ENCODE peak calls at places on chromosomes 13 and 19, in four cellular contexts. Z, G, L and D are unnamed samples.

GRCh38 chr19:50725218-50725931 is 2.2 kb downstream of the CLEC11A start:
- DNase-seq in Z (no peak), G (no peak), L (no peak), D (no peak)

GRCh38 chr13:27663947-27664346 is 42.3 kb downstream of the POLR1D start:
- DNase-seq in Z (peak), G (no peak), L (no peak), D (no peak)

GRCh38 chr13:84844473-84844872 is 954.7 kb downstream of the SLITRK6 start:
- DNase-seq in Z (no peak), G (peak), L (no peak), D (peak)

GRCh38 chr19:53086949-53087348 is 16.3 kb downstream of the ZNF160 start:
- DNase-seq in Z (no peak), G (no peak), L (no peak), D (no peak)

GRCh38 chr13:113034451-113035208 is 65.6 kb downstream of the MCF2L start:
- DNase-seq in Z (peak), G (peak), L (peak), D (peak)

GRCh38 chr19:57648336-57649003 is 15.5 kb downstream of the ZNF211 start:
- DNase-seq in Z (no peak), G (no peak), L (peak), D (no peak)

GRCh38 chr19:48290341-48290922 is 20.6 kb downstream of the ZNF114 start:
- DNase-seq in Z (peak), G (peak), L (peak), D (peak)

GRCh38 chr13:24097064-24097463 is 63.5 kb upstream of the SPATA13 start:
- DNase-seq in Z (no peak), G (no peak), L (no peak), D (peak)

GRCh38 chr13:110907951-110908898 is 6.6 kb downstream of the ANKRD10 start:
- DNase-seq in Z (peak), G (no peak), L (no peak), D (peak)

GRCh38 chr19:6604906-6605305 is 14.0 kb upstream of the CD70 start:
- DNase-seq in Z (no peak), G (no peak), L (no peak), D (no peak)

GRCh38 chr19:6039541-6040225 is 61.7 kb upstream of the RANBP3 start:
- DNase-seq in Z (no peak), G (no peak), L (peak), D (no peak)

GRCh38 chr19:43455321-43456113 is 9.9 kb downstream of the LYPD3 start:
- DNase-seq in Z (peak), G (no peak), L (no peak), D (no peak)

GRCh38 chr13:40186041-40186440 is 480.4 kb downstream of the FOXO1 start:
- DNase-seq in Z (no peak), G (no peak), L (no peak), D (no peak)

GRCh38 chr19:48806518-48806817 is 4.4 kb downstream of the BCAT2 start:
- DNase-seq in Z (peak), G (no peak), L (peak), D (no peak)

GRCh38 chr13:41402695-41403511 is 54.4 kb upstream of the RGCC start:
- DNase-seq in Z (no peak), G (no peak), L (peak), D (no peak)

GRCh38 chr13:52127378-52127777 is 1.5 kb downstream of the NEK5 start:
- DNase-seq in Z (no peak), G (no peak), L (no peak), D (no peak)

GRCh38 chr19:22519152-22519551 is 97.0 kb upstream of the ZNF98 start:
- DNase-seq in Z (no peak), G (no peak), L (no peak), D (no peak)

GRCh38 chr13:113846639-113847318 is 17.1 kb downstream of the GAS6 start:
- DNase-seq in Z (no peak), G (no peak), L (no peak), D (no peak)

GRCh38 chr13:30421093-30422055 is 919 bp upstream of the UBE2L5 start:
- DNase-seq in Z (peak), G (peak), L (peak), D (peak)

GRCh38 chr13:75612354-75612753 is 23.8 kb upstream of the LMO7 start:
- DNase-seq in Z (no peak), G (no peak), L (no peak), D (peak)

GRCh38 chr13:31920301-31920818 is 111.2 kb upstream of the FRY start:
- DNase-seq in Z (no peak), G (no peak), L (no peak), D (peak)

GRCh38 chr13:31919241-31919640 is 112.3 kb upstream of the FRY start:
- DNase-seq in Z (peak), G (no peak), L (no peak), D (no peak)

GRCh38 chr13:31914843-31915242 is 116.7 kb upstream of the FRY start:
- DNase-seq in Z (no peak), G (no peak), L (no peak), D (no peak)

GRCh38 chr13:31922724-31923123 is 108.8 kb upstream of the FRY start:
- DNase-seq in Z (no peak), G (no peak), L (no peak), D (no peak)

GRCh38 chr13:31918707-31919106 is 112.9 kb upstream of the FRY start:
- DNase-seq in Z (no peak), G (no peak), L (no peak), D (no peak)
- H4K91ac ChIP-seq in Z (no peak), G (no peak), L (no peak), D (no peak)

DNA sequence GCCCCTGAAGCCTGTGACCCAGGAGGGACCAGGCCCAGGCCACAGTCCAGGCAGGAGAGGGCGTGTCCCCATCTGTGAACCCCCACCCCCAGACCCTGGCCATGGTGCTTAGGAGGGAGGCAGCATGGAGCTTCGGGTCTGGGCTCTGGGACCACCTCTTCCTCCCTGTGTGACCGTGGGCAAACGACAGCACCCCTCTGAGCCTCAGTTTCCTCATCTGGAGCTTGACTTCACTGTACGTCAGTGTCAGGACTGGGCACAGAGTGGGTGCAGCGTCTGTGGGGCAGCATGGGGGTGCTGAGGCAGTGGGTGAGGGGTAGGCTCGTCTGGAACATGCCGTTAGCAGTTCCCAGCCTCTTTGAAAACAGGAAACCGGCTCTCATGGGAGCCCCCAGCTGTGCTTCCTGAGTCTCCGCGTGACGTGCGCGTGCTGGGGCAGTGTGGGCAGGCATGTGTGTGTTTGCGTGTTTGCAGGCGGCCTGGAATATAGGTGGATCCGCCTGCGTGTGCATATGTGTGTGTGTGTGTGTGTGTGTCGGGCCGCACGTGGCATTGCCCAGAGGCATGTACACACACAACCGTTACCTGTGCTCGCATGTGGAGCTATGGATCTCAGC is 15.7 kb downstream of the ARRDC2 start:
- DNase-seq in Z (peak), G (no peak), L (no peak), D (peak)
- H4K91ac ChIP-seq in Z (no peak), G (peak), L (peak), D (peak)

DNA sequence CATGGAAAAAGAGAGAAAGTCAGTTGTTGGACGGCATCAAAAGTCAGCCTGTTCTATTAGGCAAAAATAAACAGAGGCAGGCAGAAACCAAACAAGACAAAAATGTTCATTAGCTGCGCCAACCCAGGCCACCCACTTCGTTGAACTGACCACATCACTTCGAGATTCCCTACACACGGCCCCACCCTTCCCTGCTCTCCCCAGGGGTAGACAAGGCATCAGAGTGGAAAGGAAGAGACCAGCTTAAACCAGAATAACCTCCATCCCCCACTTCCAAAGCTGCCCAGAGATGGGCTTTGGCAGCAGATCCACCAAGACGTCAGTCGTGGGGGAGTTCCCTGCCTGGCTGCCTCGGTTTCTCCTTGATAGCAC is 204.6 kb upstream of the TSHZ3 start:
- DNase-seq in Z (no peak), G (no peak), L (no peak), D (no peak)
- H4K91ac ChIP-seq in Z (no peak), G (no peak), L (no peak), D (no peak)

GRCh38 chr19:34274827-34275625 is 20.7 kb downstream of the GARRE1 start:
- DNase-seq in Z (peak), G (no peak), L (no peak), D (peak)
- H4K91ac ChIP-seq in Z (no peak), G (no peak), L (no peak), D (no peak)

GRCh38 chr19:46977548-46977947 is 42.1 kb upstream of the NPAS1 start:
- DNase-seq in Z (no peak), G (no peak), L (no peak), D (peak)

GRCh38 chr19:46975011-46975917 is 44.4 kb upstream of the NPAS1 start:
- DNase-seq in Z (no peak), G (no peak), L (no peak), D (peak)

GRCh38 chr19:46975918-46976782 is 43.5 kb upstream of the NPAS1 start:
- DNase-seq in Z (peak), G (peak), L (peak), D (peak)

GRCh38 chr19:46978470-46978869 is 41.2 kb upstream of the NPAS1 start:
- DNase-seq in Z (no peak), G (no peak), L (no peak), D (no peak)

DNA sequence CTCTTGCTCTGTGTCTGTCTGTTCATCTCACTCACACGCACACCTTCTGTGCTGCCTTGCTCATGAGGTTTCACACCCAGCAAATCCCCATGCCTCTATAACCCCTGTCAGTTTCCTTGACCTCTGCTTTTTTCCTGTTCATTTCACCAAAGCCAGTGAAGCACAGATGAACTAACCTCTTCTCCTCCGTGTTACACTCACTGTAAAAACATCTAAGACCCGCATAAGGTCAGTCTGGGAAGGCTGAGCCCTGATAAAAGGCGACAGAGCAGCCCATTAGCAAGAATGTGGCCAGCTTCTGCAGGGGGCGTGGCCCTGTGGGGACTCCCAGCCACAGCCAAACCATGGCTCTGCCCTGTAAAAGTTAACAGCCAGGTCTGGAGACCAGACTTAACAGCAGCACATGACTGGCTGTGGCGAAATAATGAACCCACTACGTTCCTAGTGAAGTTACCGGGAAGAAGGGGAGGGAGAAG is 42.8 kb upstream of the NPAS1 start:
- DNase-seq in Z (peak), G (peak), L (no peak), D (peak)
- H4K91ac ChIP-seq in Z (peak), G (no peak), L (peak), D (peak)

GRCh38 chr19:1247747-1248453 is 483 bp upstream of the MIDN start:
- DNase-seq in Z (peak), G (no peak), L (peak), D (peak)

GRCh38 chr19:1245468-1245867 is 2.9 kb upstream of the MIDN start:
- DNase-seq in Z (no peak), G (no peak), L (no peak), D (no peak)

GRCh38 chr19:1245884-1246816 is 2.2 kb upstream of the MIDN start:
- DNase-seq in Z (no peak), G (no peak), L (no peak), D (no peak)

GRCh38 chr19:1243768-1244692 is 2.5 kb downstream of the ATP5F1D start:
- DNase-seq in Z (peak), G (no peak), L (peak), D (peak)

GRCh38 chr19:1244693-1245451 is 3.3 kb downstream of the ATP5F1D start:
- DNase-seq in Z (peak), G (no peak), L (no peak), D (no peak)
- H4K91ac ChIP-seq in Z (no peak), G (no peak), L (no peak), D (peak)

GRCh38 chr19:55467236-55468053 is 2.9 kb upstream of the C19orf85 start:
- DNase-seq in Z (peak), G (no peak), L (peak), D (peak)
- H4K91ac ChIP-seq in Z (no peak), G (no peak), L (peak), D (no peak)

DNA sequence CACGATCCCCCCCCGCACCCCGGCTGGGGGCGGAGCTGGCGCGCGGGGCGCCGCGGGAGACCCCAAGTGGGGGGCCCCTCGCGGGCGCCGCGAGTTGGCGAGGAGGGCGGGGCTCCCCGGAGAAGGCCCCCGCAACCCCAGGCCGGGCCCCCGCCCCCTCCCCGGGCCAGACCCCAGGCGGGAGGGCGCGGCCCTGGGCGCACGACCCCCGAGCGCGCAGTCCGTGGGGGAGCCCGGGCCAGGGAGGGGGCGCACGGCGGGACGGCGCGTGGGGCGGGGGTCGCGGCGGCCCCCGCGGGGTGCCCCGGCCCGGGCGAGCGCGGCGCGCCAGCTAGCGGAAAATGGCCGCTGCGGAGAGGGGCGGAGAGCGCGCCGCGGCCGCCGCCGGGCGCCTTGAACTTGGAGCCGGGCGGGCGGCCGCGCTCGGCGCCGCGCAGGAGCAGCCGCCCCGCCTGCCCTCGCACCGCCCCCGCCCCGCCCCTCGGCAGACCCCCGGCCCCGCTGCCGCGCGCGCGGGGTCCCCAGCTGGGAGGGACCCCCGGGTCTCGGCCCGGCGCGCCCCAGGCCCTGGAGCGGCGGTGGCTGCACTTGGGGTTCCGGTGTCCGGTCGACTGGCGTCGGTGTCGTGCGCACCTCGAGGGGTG is 6.4 kb upstream of the NFIC start:
- DNase-seq in Z (peak), G (no peak), L (no peak), D (no peak)
- H4K91ac ChIP-seq in Z (no peak), G (no peak), L (no peak), D (peak)

GRCh38 chr19:38901683-38902082 is 1.9 kb downstream of the NFKBIB start:
- DNase-seq in Z (no peak), G (no peak), L (no peak), D (no peak)

GRCh38 chr19:38900220-38900629 is 456 bp downstream of the NFKBIB start:
- DNase-seq in Z (peak), G (no peak), L (no peak), D (no peak)

GRCh38 chr19:38899447-38900219 is at the start of the genes NFKBIB and SIRT2:
- DNase-seq in Z (peak), G (peak), L (peak), D (peak)

GRCh38 chr19:38900816-38901215 is 1.0 kb downstream of the NFKBIB start:
- DNase-seq in Z (peak), G (no peak), L (no peak), D (peak)

GRCh38 chr19:38898788-38899446 is 501 bp downstream of the SIRT2 start:
- DNase-seq in Z (no peak), G (peak), L (no peak), D (peak)
- H4K91ac ChIP-seq in Z (peak), G (no peak), L (no peak), D (no peak)

GRCh38 chr19:2533686-2534085 is 57.8 kb downstream of the GADD45B start:
- DNase-seq in Z (no peak), G (no peak), L (no peak), D (no peak)
- H4K91ac ChIP-seq in Z (no peak), G (no peak), L (no peak), D (no peak)